ENCODE peak calls at places on chromosome 1, in nine cellular contexts. Q is lower leg skin; A is astrocyte; V is amniotic stem cell; F is anterior cingulate cortex; Z is CD8-positive, alpha-beta memory T cell; R is NCI-H2081; C is CD8-positive, alpha-beta T cell; O is HFFc6. K is an unnamed sample.

GRCh38 chr1:18410407-18410806 is 70.3 kb upstream of the KLHDC7A start:
- DNase-seq in Q (no peak), A (no peak), V (no peak), F (no peak), Z (no peak), R (no peak), C (no peak), O (no peak), K (no peak)

GRCh38 chr1:236471096-236471495 is 52.7 kb upstream of the LGALS8 start:
- DNase-seq in Q (no peak), A (no peak), V (no peak), F (no peak), Z (no peak), R (no peak), C (no peak), O (no peak), K (no peak)

GRCh38 chr1:910881-911721 is 12.6 kb upstream of the SAMD11 start:
- DNase-seq in Q (no peak), A (peak), V (no peak), F (no peak), Z (no peak), R (peak), C (peak), O (peak), K (no peak)

GRCh38 chr1:115671176-115672062 is 29.6 kb downstream of the VANGL1 start:
- DNase-seq in Q (no peak), A (peak), V (no peak), F (no peak), Z (no peak), R (peak), C (no peak), O (peak), K (no peak)

GRCh38 chr1:54120018-54120697 is 32.6 kb downstream of the CDCP2 start:
- DNase-seq in Q (no peak), A (no peak), V (no peak), F (no peak), Z (no peak), R (no peak), C (no peak), O (no peak), K (no peak)

GRCh38 chr1:18234790-18235242 is 127.2 kb downstream of the IGSF21 start:
- DNase-seq in Q (peak), A (no peak), V (no peak), F (no peak), Z (no peak), R (peak), C (no peak), O (peak), K (peak)

GRCh38 chr1:160078392-160079195 is 2.7 kb upstream of the KCNJ9 start:
- DNase-seq in Q (no peak), A (no peak), V (no peak), F (peak), Z (peak), R (peak), C (peak), O (peak), K (peak)

GRCh38 chr1:148162363-148162762 is 10.3 kb upstream of the NBPF11 start:
- DNase-seq in Q (no peak), A (no peak), V (no peak), F (no peak), Z (no peak), R (no peak), C (no peak), O (no peak), K (no peak)

GRCh38 chr1:11384170-11384554 is 94.8 kb upstream of the DISP3 start:
- DNase-seq in Q (no peak), A (peak), V (no peak), F (no peak), Z (no peak), R (no peak), C (no peak), O (no peak), K (no peak)

GRCh38 chr1:153379591-153379990 is 4.2 kb upstream of the S100A12 start:
- DNase-seq in Q (no peak), A (no peak), V (no peak), F (no peak), Z (no peak), R (no peak), C (no peak), O (no peak), K (no peak)

GRCh38 chr1:3821004-3821933 is 25.0 kb upstream of the LRRC47 start:
- DNase-seq in Q (no peak), A (no peak), V (no peak), F (no peak), Z (no peak), R (peak), C (no peak), O (no peak), K (no peak)

GRCh38 chr1:207884276-207885029 is 26.5 kb downstream of the CD34 start:
- DNase-seq in Q (no peak), A (no peak), V (no peak), F (no peak), Z (no peak), R (no peak), C (no peak), O (no peak), K (no peak)

GRCh38 chr1:53592521-53592982 is 133.4 kb downstream of the DMRTB1 start:
- DNase-seq in Q (no peak), A (peak), V (no peak), F (no peak), Z (no peak), R (no peak), C (no peak), O (peak), K (peak)

GRCh38 chr1:89635825-89636815 is 3.2 kb downstream of the LRRC8C start:
- DNase-seq in Q (no peak), A (peak), V (peak), F (no peak), Z (no peak), R (no peak), C (no peak), O (peak), K (no peak)

GRCh38 chr1:234842726-234843641 is 233.0 kb upstream of the IRF2BP2 start:
- DNase-seq in Q (no peak), A (peak), V (no peak), F (no peak), Z (peak), R (no peak), C (peak), O (no peak), K (peak)

GRCh38 chr1:10031461-10031860 is 1.3 kb upstream of the UBE4B start:
- DNase-seq in Q (no peak), A (peak), V (no peak), F (no peak), Z (no peak), R (no peak), C (no peak), O (peak), K (peak)

GRCh38 chr1:42962641-42963377 is 4.1 kb upstream of the SLC2A1 start:
- DNase-seq in Q (peak), A (peak), V (no peak), F (no peak), Z (no peak), R (no peak), C (no peak), O (peak), K (peak)

GRCh38 chr1:210248341-210248740 is 15.7 kb downstream of the SERTAD4 start:
- DNase-seq in Q (no peak), A (peak), V (no peak), F (no peak), Z (no peak), R (no peak), C (no peak), O (no peak), K (no peak)

GRCh38 chr1:59452559-59452958 is 155.7 kb downstream of the FGGY start:
- DNase-seq in Q (no peak), A (no peak), V (no peak), F (no peak), Z (no peak), R (no peak), C (no peak), O (no peak), K (no peak)

GRCh38 chr1:23370270-23370743 is 671 bp upstream of the ZNF436 start:
- DNase-seq in Q (no peak), A (peak), V (no peak), F (no peak), Z (no peak), R (no peak), C (no peak), O (no peak), K (no peak)

GRCh38 chr1:3068400-3069361 is at the start of gene PRDM16:
- DNase-seq in Q (no peak), A (peak), V (peak), F (no peak), Z (no peak), R (no peak), C (no peak), O (peak), K (peak)

GRCh38 chr1:196193891-196194559 is 414.2 kb downstream of the KCNT2 start:
- DNase-seq in Q (no peak), A (peak), V (no peak), F (no peak), Z (no peak), R (no peak), C (no peak), O (peak), K (no peak)

GRCh38 chr1:172647110-172647564 is 11.8 kb upstream of the FASLG start:
- DNase-seq in Q (no peak), A (peak), V (no peak), F (no peak), Z (peak), R (no peak), C (peak), O (no peak), K (no peak)

GRCh38 chr1:203673550-203674411 is 47.1 kb downstream of the ATP2B4 start:
- DNase-seq in Q (peak), A (peak), V (peak), F (no peak), Z (peak), R (no peak), C (peak), O (peak), K (peak)